ENCODE peak calls at places on chromosomes 11 and 22, in nine cellular contexts. S, P, I, M, J, R, A, H and Q are unnamed samples.

GRCh38 chr11:102237096-102237735 is 80.1 kb upstream of the BIRC3 start:
- DNase-seq in S (peak; percentile 71), P (peak; percentile 70), I (no peak), M (no peak), J (no peak), R (no peak), A (peak; percentile 63), H (no peak), Q (peak; percentile 85)

GRCh38 chr11:134669796-134670195 is 257.8 kb upstream of the B3GAT1 start:
- DNase-seq in S (no peak), P (no peak), I (no peak), M (no peak), J (no peak), R (no peak), A (no peak), H (no peak), Q (no peak)

GRCh38 chr22:19012308-19012990 is 76.4 kb upstream of the PRODH start:
- DNase-seq in S (no peak), P (no peak), I (no peak), M (no peak), J (no peak), R (no peak), A (peak; percentile 64), H (no peak), Q (no peak)

GRCh38 chr11:33347490-33348125 is 90.4 kb downstream of the HIPK3 start:
- DNase-seq in S (no peak), P (no peak), I (no peak), M (no peak), J (no peak), R (no peak), A (no peak), H (no peak), Q (peak; percentile 29)

GRCh38 chr22:47249370-47249928 is 487.0 kb downstream of the TBC1D22A start:
- DNase-seq in S (no peak), P (no peak), I (no peak), M (no peak), J (no peak), R (no peak), A (no peak), H (peak; percentile 18), Q (no peak)

GRCh38 chr22:29951675-29952413 is 68.9 kb downstream of the MTMR3 start:
- DNase-seq in S (no peak), P (no peak), I (no peak), M (no peak), J (no peak), R (no peak), A (no peak), H (no peak), Q (no peak)

GRCh38 chr11:60193687-60194433 is 11.0 kb upstream of the MS4A6A start:
- DNase-seq in S (peak; percentile 42), P (peak; percentile 44), I (peak; percentile 43), M (peak; percentile 69), J (peak; percentile 98), R (peak; percentile 1), A (peak; percentile 59), H (peak; percentile 72), Q (peak; percentile 63)

GRCh38 chr11:2666828-2667570 is 32.8 kb downstream of the KCNQ1OT1 start:
- DNase-seq in S (peak; percentile 19), P (no peak), I (no peak), M (no peak), J (no peak), R (no peak), A (no peak), H (no peak), Q (no peak)

GRCh38 chr11:8698917-8699441 is 16.4 kb downstream of the RPL27A start:
- DNase-seq in S (no peak), P (no peak), I (no peak), M (peak; percentile 39), J (no peak), R (no peak), A (no peak), H (peak; percentile 48), Q (no peak)

GRCh38 chr11:60950024-60950423 is 2.0 kb downstream of the SLC15A3 start:
- DNase-seq in S (no peak), P (no peak), I (no peak), M (no peak), J (no peak), R (no peak), A (no peak), H (peak; percentile 20), Q (no peak)

GRCh38 chr11:34997872-34998548 is 81.6 kb downstream of the PDHX start:
- DNase-seq in S (peak; percentile 59), P (peak; percentile 18), I (peak; percentile 61), M (no peak), J (peak; percentile 26), R (no peak), A (peak; percentile 59), H (no peak), Q (peak; percentile 22)